ENCODE peak calls at places on chromosome 14, in seven cellular contexts. One of them, this sample, is unnamed.

GRCh38 chr14:65019944-65020566 is 33.4 kb downstream of the FNTB start:
- DNase-seq in lower lobe of right lung: no peak
- DNase-seq in brain microvascular endothelial cell: peak; percentile 72
- DNase-seq in astrocyte: peak; percentile 78
- DNase-seq in uterus: peak; percentile 31
- DNase-seq in body of pancreas: peak; percentile 50
- DNase-seq in CD8-positive, alpha-beta T cell: no peak
- DNase-seq in this sample: peak; percentile 47

GRCh38 chr14:76647699-76648298 is 113.5 kb upstream of the VASH1 start:
- DNase-seq in body of pancreas: peak; percentile 37
- DNase-seq in lower lobe of right lung: no peak
- DNase-seq in brain microvascular endothelial cell: peak; percentile 29
- DNase-seq in astrocyte: peak; percentile 36
- DNase-seq in uterus: no peak
- DNase-seq in CD8-positive, alpha-beta T cell: no peak
- DNase-seq in this sample: peak; percentile 7

GRCh38 chr14:53227154-53227718 is 74.1 kb upstream of the DDHD1 start:
- DNase-seq in astrocyte: no peak
- DNase-seq in CD8-positive, alpha-beta T cell: no peak
- DNase-seq in brain microvascular endothelial cell: no peak
- DNase-seq in body of pancreas: no peak
- DNase-seq in lower lobe of right lung: no peak
- DNase-seq in uterus: no peak
- DNase-seq in this sample: no peak

GRCh38 chr14:92679246-92679645 is 69.2 kb downstream of the LGMN start:
- DNase-seq in uterus: no peak
- DNase-seq in CD8-positive, alpha-beta T cell: no peak
- DNase-seq in lower lobe of right lung: no peak
- DNase-seq in brain microvascular endothelial cell: no peak
- DNase-seq in astrocyte: no peak
- DNase-seq in body of pancreas: no peak
- DNase-seq in this sample: no peak

GRCh38 chr14:103030741-103031565 is 26.4 kb downstream of the CDC42BPB start:
- DNase-seq in lower lobe of right lung: no peak
- DNase-seq in brain microvascular endothelial cell: no peak
- DNase-seq in CD8-positive, alpha-beta T cell: no peak
- DNase-seq in body of pancreas: no peak
- DNase-seq in astrocyte: no peak
- DNase-seq in uterus: no peak
- DNase-seq in this sample: no peak

GRCh38 chr14:81170104-81170828 is 50.5 kb downstream of the GTF2A1 start:
- DNase-seq in brain microvascular endothelial cell: peak; percentile 88
- DNase-seq in uterus: peak; percentile 94
- DNase-seq in lower lobe of right lung: peak; percentile 96
- DNase-seq in body of pancreas: peak; percentile 94
- DNase-seq in astrocyte: peak; percentile 77
- DNase-seq in CD8-positive, alpha-beta T cell: peak; percentile 77
- DNase-seq in this sample: peak; percentile 51

GRCh38 chr14:42374332-42374731 is 767.7 kb downstream of the LRFN5 start:
- DNase-seq in CD8-positive, alpha-beta T cell: no peak
- DNase-seq in lower lobe of right lung: no peak
- DNase-seq in body of pancreas: no peak
- DNase-seq in uterus: no peak
- DNase-seq in astrocyte: no peak
- DNase-seq in brain microvascular endothelial cell: no peak
- DNase-seq in this sample: no peak

GRCh38 chr14:23539209-23539866 is 12.2 kb downstream of the ZFHX2 start:
- DNase-seq in CD8-positive, alpha-beta T cell: no peak
- DNase-seq in astrocyte: no peak
- DNase-seq in brain microvascular endothelial cell: peak; percentile 17
- DNase-seq in uterus: no peak
- DNase-seq in body of pancreas: peak; percentile 34
- DNase-seq in lower lobe of right lung: no peak
- DNase-seq in this sample: no peak

GRCh38 chr14:53458368-53458814 is 305.3 kb upstream of the DDHD1 start:
- DNase-seq in lower lobe of right lung: no peak
- DNase-seq in astrocyte: peak; percentile 70
- DNase-seq in uterus: no peak
- DNase-seq in brain microvascular endothelial cell: no peak
- DNase-seq in body of pancreas: no peak
- DNase-seq in CD8-positive, alpha-beta T cell: no peak
- DNase-seq in this sample: peak; percentile 5

GRCh38 chr14:91897121-91897701 is 29.9 kb upstream of the TC2N start:
- DNase-seq in body of pancreas: peak; percentile 89
- DNase-seq in lower lobe of right lung: peak; percentile 80
- DNase-seq in uterus: peak; percentile 44
- DNase-seq in CD8-positive, alpha-beta T cell: no peak
- DNase-seq in brain microvascular endothelial cell: no peak
- DNase-seq in astrocyte: peak; percentile 71
- DNase-seq in this sample: no peak

GRCh38 chr14:52000631-52001030 is 11.3 kb downstream of the RTRAF start:
- DNase-seq in CD8-positive, alpha-beta T cell: no peak
- DNase-seq in lower lobe of right lung: no peak
- DNase-seq in brain microvascular endothelial cell: no peak
- DNase-seq in astrocyte: no peak
- DNase-seq in body of pancreas: no peak
- DNase-seq in uterus: no peak
- DNase-seq in this sample: no peak

GRCh38 chr14:29321646-29322045 is 555.1 kb downstream of the FOXG1 start:
- DNase-seq in uterus: no peak
- DNase-seq in CD8-positive, alpha-beta T cell: no peak
- DNase-seq in brain microvascular endothelial cell: peak; percentile 56
- DNase-seq in astrocyte: peak; percentile 87
- DNase-seq in lower lobe of right lung: no peak
- DNase-seq in body of pancreas: no peak
- DNase-seq in this sample: no peak

GRCh38 chr14:92677087-92677668 is 71.2 kb downstream of the LGMN start:
- DNase-seq in astrocyte: no peak
- DNase-seq in brain microvascular endothelial cell: no peak
- DNase-seq in CD8-positive, alpha-beta T cell: no peak
- DNase-seq in uterus: no peak
- DNase-seq in body of pancreas: no peak
- DNase-seq in lower lobe of right lung: no peak
- DNase-seq in this sample: no peak

GRCh38 chr14:23578560-23579310 is at the start of gene JPH4:
- DNase-seq in lower lobe of right lung: no peak
- DNase-seq in uterus: peak; percentile 69
- DNase-seq in brain microvascular endothelial cell: no peak
- DNase-seq in body of pancreas: no peak
- DNase-seq in astrocyte: no peak
- DNase-seq in CD8-positive, alpha-beta T cell: no peak
- DNase-seq in this sample: no peak

GRCh38 chr14:23793532-23793931 is 157.4 kb downstream of the DHRS2 start:
- DNase-seq in brain microvascular endothelial cell: no peak
- DNase-seq in body of pancreas: peak; percentile 80
- DNase-seq in CD8-positive, alpha-beta T cell: no peak
- DNase-seq in lower lobe of right lung: no peak
- DNase-seq in uterus: no peak
- DNase-seq in astrocyte: no peak
- DNase-seq in this sample: no peak

GRCh38 chr14:22780105-22780679 is 13.7 kb downstream of the OXA1L start:
- DNase-seq in brain microvascular endothelial cell: peak; percentile 4
- DNase-seq in uterus: no peak
- DNase-seq in CD8-positive, alpha-beta T cell: no peak
- DNase-seq in astrocyte: peak; percentile 4
- DNase-seq in body of pancreas: no peak
- DNase-seq in lower lobe of right lung: no peak
- DNase-seq in this sample: no peak

GRCh38 chr14:33941727-33942126 is 9.1 kb downstream of the EGLN3 start:
- DNase-seq in body of pancreas: no peak
- DNase-seq in CD8-positive, alpha-beta T cell: no peak
- DNase-seq in brain microvascular endothelial cell: no peak
- DNase-seq in lower lobe of right lung: no peak
- DNase-seq in astrocyte: no peak
- DNase-seq in uterus: no peak
- DNase-seq in this sample: no peak

GRCh38 chr14:60249321-60250251 is 565 bp downstream of the PPM1A start:
- DNase-seq in lower lobe of right lung: peak; percentile 83
- DNase-seq in uterus: peak; percentile 52
- DNase-seq in body of pancreas: peak; percentile 78
- DNase-seq in CD8-positive, alpha-beta T cell: peak; percentile 47
- DNase-seq in brain microvascular endothelial cell: peak; percentile 26
- DNase-seq in astrocyte: peak; percentile 34
- DNase-seq in this sample: no peak

GRCh38 chr14:103854017-103854808 is 6.8 kb upstream of the PPP1R13B start:
- DNase-seq in body of pancreas: no peak
- DNase-seq in brain microvascular endothelial cell: no peak
- DNase-seq in astrocyte: no peak
- DNase-seq in lower lobe of right lung: peak; percentile 32
- DNase-seq in uterus: no peak
- DNase-seq in CD8-positive, alpha-beta T cell: no peak
- DNase-seq in this sample: peak; percentile 48

GRCh38 chr14:53953828-53954550 is 2.6 kb downstream of the BMP4 start:
- DNase-seq in body of pancreas: peak; percentile 44
- DNase-seq in lower lobe of right lung: peak; percentile 59
- DNase-seq in uterus: peak; percentile 39
- DNase-seq in CD8-positive, alpha-beta T cell: no peak
- DNase-seq in astrocyte: peak; percentile 39
- DNase-seq in brain microvascular endothelial cell: peak; percentile 10
- DNase-seq in this sample: no peak

GRCh38 chr14:104117341-104118005 is 20.9 kb upstream of the KIF26A start:
- DNase-seq in lower lobe of right lung: peak; percentile 54
- DNase-seq in uterus: no peak
- DNase-seq in body of pancreas: peak; percentile 8
- DNase-seq in CD8-positive, alpha-beta T cell: no peak
- DNase-seq in astrocyte: no peak
- DNase-seq in brain microvascular endothelial cell: no peak
- DNase-seq in this sample: no peak

GRCh38 chr14:55441286-55441685 is 870 bp upstream of the TBPL2 start:
- DNase-seq in body of pancreas: no peak
- DNase-seq in astrocyte: no peak
- DNase-seq in brain microvascular endothelial cell: no peak
- DNase-seq in lower lobe of right lung: no peak
- DNase-seq in uterus: no peak
- DNase-seq in CD8-positive, alpha-beta T cell: no peak
- DNase-seq in this sample: no peak

GRCh38 chr14:55436530-55436929 is 3.9 kb downstream of the TBPL2 start:
- DNase-seq in brain microvascular endothelial cell: no peak
- DNase-seq in astrocyte: no peak
- DNase-seq in CD8-positive, alpha-beta T cell: no peak
- DNase-seq in lower lobe of right lung: no peak
- DNase-seq in body of pancreas: no peak
- DNase-seq in uterus: no peak
- DNase-seq in this sample: no peak

GRCh38 chr14:55440385-55440784 is at the start of gene TBPL2:
- DNase-seq in astrocyte: no peak
- DNase-seq in lower lobe of right lung: no peak
- DNase-seq in brain microvascular endothelial cell: no peak
- DNase-seq in CD8-positive, alpha-beta T cell: no peak
- DNase-seq in body of pancreas: no peak
- DNase-seq in uterus: no peak
- DNase-seq in this sample: no peak

GRCh38 chr14:55434805-55435174 is 5.6 kb downstream of the TBPL2 start:
- DNase-seq in uterus: no peak
- DNase-seq in CD8-positive, alpha-beta T cell: no peak
- DNase-seq in body of pancreas: no peak
- DNase-seq in lower lobe of right lung: no peak
- DNase-seq in brain microvascular endothelial cell: no peak
- DNase-seq in astrocyte: no peak
- DNase-seq in this sample: no peak

GRCh38 chr14:55438066-55438683 is 2.2 kb downstream of the TBPL2 start:
- DNase-seq in brain microvascular endothelial cell: peak; percentile 58
- DNase-seq in CD8-positive, alpha-beta T cell: no peak
- DNase-seq in body of pancreas: peak; percentile 36
- DNase-seq in astrocyte: peak; percentile 38
- DNase-seq in uterus: no peak
- DNase-seq in lower lobe of right lung: no peak
- DNase-seq in this sample: peak; percentile 31
- TF ChIP-seq CTCF in brain microvascular endothelial cell: peak; percentile 69
- TF ChIP-seq CTCF in CD8-positive, alpha-beta T cell: no peak
- TF ChIP-seq CTCF in body of pancreas: peak; percentile 60
- TF ChIP-seq CTCF in astrocyte: peak; percentile 54
- TF ChIP-seq CTCF in uterus: peak; percentile 37
- TF ChIP-seq CTCF in lower lobe of right lung: peak; percentile 29
- TF ChIP-seq CTCF in this sample: peak; percentile 60

GRCh38 chr14:21073921-21074320 is 3.8 kb downstream of the ARHGEF40 start:
- DNase-seq in CD8-positive, alpha-beta T cell: no peak
- DNase-seq in astrocyte: no peak
- DNase-seq in body of pancreas: no peak
- DNase-seq in brain microvascular endothelial cell: no peak
- DNase-seq in uterus: no peak
- DNase-seq in lower lobe of right lung: no peak
- DNase-seq in this sample: no peak
- H3K36me3 ChIP-seq in CD8-positive, alpha-beta T cell: no peaks in the 10 kb centered on the region
- H3K36me3 ChIP-seq in astrocyte: peaks cover 46% of the 10 kb centered on the region
- H3K36me3 ChIP-seq in body of pancreas: peaks cover 4% of the 10 kb centered on the region
- H3K36me3 ChIP-seq in brain microvascular endothelial cell: peaks cover 57% of the 10 kb centered on the region
- H3K36me3 ChIP-seq in uterus: no peaks in the 10 kb centered on the region
- H3K36me3 ChIP-seq in lower lobe of right lung: peaks cover 58% of the 10 kb centered on the region
- H3K36me3 ChIP-seq in this sample: peaks cover 9% of the 10 kb centered on the region

GRCh38 chr14:88553886-88554457 is 835 bp downstream of the PTPN21 start:
- DNase-seq in astrocyte: peak; percentile 22
- DNase-seq in CD8-positive, alpha-beta T cell: no peak
- DNase-seq in body of pancreas: peak; percentile 40
- DNase-seq in uterus: no peak
- DNase-seq in lower lobe of right lung: no peak
- DNase-seq in brain microvascular endothelial cell: no peak
- DNase-seq in this sample: no peak

GRCh38 chr14:88554458-88555286 is at the start of gene PTPN21:
- DNase-seq in lower lobe of right lung: peak; percentile 83
- DNase-seq in uterus: peak; percentile 69
- DNase-seq in astrocyte: peak; percentile 47
- DNase-seq in body of pancreas: peak; percentile 86
- DNase-seq in CD8-positive, alpha-beta T cell: no peak
- DNase-seq in brain microvascular endothelial cell: peak; percentile 42
- DNase-seq in this sample: no peak

GRCh38 chr14:88551936-88552565 is 2.8 kb downstream of the PTPN21 start:
- DNase-seq in astrocyte: peak; percentile 10
- DNase-seq in brain microvascular endothelial cell: no peak
- DNase-seq in CD8-positive, alpha-beta T cell: no peak
- DNase-seq in uterus: no peak
- DNase-seq in body of pancreas: peak; percentile 23
- DNase-seq in lower lobe of right lung: no peak
- DNase-seq in this sample: no peak

GRCh38 chr14:88551094-88551870 is 3.5 kb downstream of the PTPN21 start:
- DNase-seq in body of pancreas: peak; percentile 90
- DNase-seq in CD8-positive, alpha-beta T cell: peak; percentile 32
- DNase-seq in astrocyte: peak; percentile 72
- DNase-seq in brain microvascular endothelial cell: peak; percentile 70
- DNase-seq in lower lobe of right lung: peak; percentile 81
- DNase-seq in uterus: peak; percentile 73
- DNase-seq in this sample: no peak

GRCh38 chr14:88552859-88553258 is 1.9 kb downstream of the PTPN21 start:
- DNase-seq in brain microvascular endothelial cell: no peak
- DNase-seq in uterus: no peak
- DNase-seq in lower lobe of right lung: no peak
- DNase-seq in astrocyte: no peak
- DNase-seq in CD8-positive, alpha-beta T cell: no peak
- DNase-seq in body of pancreas: no peak
- DNase-seq in this sample: no peak
- H3K4me3 ChIP-seq in brain microvascular endothelial cell: no peak overlapping the region
- H3K4me3 ChIP-seq in uterus: no peak overlapping the region
- H3K4me3 ChIP-seq in lower lobe of right lung: peak overlapping the region; percentile 76
- H3K4me3 ChIP-seq in astrocyte: peak overlapping the region; percentile 25
- H3K4me3 ChIP-seq in CD8-positive, alpha-beta T cell: no peak overlapping the region
- H3K4me3 ChIP-seq in body of pancreas: no peak overlapping the region
- H3K4me3 ChIP-seq in this sample: no peak overlapping the region

DNA sequence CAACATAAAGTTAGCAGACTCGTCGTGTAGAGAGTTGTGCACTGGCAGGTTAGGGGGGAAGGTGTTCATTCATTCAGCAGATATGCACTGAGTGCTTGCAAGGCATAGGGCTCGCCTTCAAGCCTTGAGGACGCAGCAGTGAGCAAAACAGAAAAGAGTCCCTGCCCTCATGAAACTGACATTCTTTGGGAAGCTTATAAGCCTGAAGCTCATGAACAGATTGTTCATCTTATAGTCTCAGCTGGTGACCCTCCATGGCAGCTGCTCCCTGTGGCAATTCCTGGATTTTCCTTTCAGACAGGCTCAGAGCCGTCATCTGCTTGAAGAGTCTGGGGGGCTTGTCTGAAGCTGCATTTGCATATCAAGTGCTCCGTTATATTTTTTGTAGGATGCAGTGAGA is 148.4 kb downstream of the PRKCH start:
- DNase-seq in astrocyte: no peak
- DNase-seq in body of pancreas: no peak
- DNase-seq in CD8-positive, alpha-beta T cell: no peak
- DNase-seq in lower lobe of right lung: no peak
- DNase-seq in brain microvascular endothelial cell: no peak
- DNase-seq in uterus: no peak
- DNase-seq in this sample: no peak
- TF ChIP-seq CTCF in astrocyte: no peak
- TF ChIP-seq CTCF in body of pancreas: no peak
- TF ChIP-seq CTCF in CD8-positive, alpha-beta T cell: no peak
- TF ChIP-seq CTCF in lower lobe of right lung: no peak
- TF ChIP-seq CTCF in brain microvascular endothelial cell: no peak
- TF ChIP-seq CTCF in uterus: no peak
- TF ChIP-seq CTCF in this sample: no peak